ENCODE peak calls at places on chromosomes 16 and 17, in ten cellular contexts. D, C, Z, X, G, Q, V, U, I and L are unnamed samples.

GRCh38 chr16:785563-786535 is 2.3 kb downstream of the RPUSD1 start:
- DNase-seq in D (peak), C (peak), Z (peak), X (peak), G (peak), Q (peak), V (peak), U (no peak), I (peak), L (peak)

GRCh38 chr16:22098538-22099255 is 6.4 kb downstream of the VWA3A start:
- DNase-seq in D (no peak), C (no peak), Z (no peak), X (no peak), G (no peak), Q (peak), V (no peak), U (no peak), I (no peak), L (no peak)

GRCh38 chr16:51474414-51475091 is 323.5 kb upstream of the SALL1 start:
- DNase-seq in D (no peak), C (no peak), Z (no peak), X (no peak), G (no peak), Q (no peak), V (no peak), U (no peak), I (no peak), L (no peak)

GRCh38 chr17:77845541-77846225 is 112.8 kb upstream of the TNRC6C start:
- DNase-seq in D (no peak), C (no peak), Z (no peak), X (peak), G (no peak), Q (no peak), V (no peak), U (no peak), I (no peak), L (no peak)

GRCh38 chr17:82236142-82236971 is 7.5 kb downstream of the SLC16A3 start:
- DNase-seq in D (peak), C (peak), Z (no peak), X (peak), G (peak), Q (peak), V (peak), U (no peak), I (peak), L (peak)

GRCh38 chr17:64499805-64500486 is 3.1 kb upstream of the POLG2 start:
- DNase-seq in D (no peak), C (no peak), Z (no peak), X (no peak), G (no peak), Q (peak), V (no peak), U (no peak), I (no peak), L (no peak)

GRCh38 chr17:1563786-1564613 is 1.4 kb upstream of the PITPNA start:
- DNase-seq in D (no peak), C (no peak), Z (no peak), X (no peak), G (no peak), Q (no peak), V (no peak), U (no peak), I (no peak), L (no peak)

GRCh38 chr17:14833201-14833773 is 431.8 kb downstream of the PMP22 start:
- DNase-seq in D (no peak), C (no peak), Z (no peak), X (no peak), G (no peak), Q (peak), V (no peak), U (peak), I (no peak), L (no peak)

GRCh38 chr17:8173056-8173870 is 2.9 kb downstream of the TMEM107 start:
- DNase-seq in D (no peak), C (peak), Z (peak), X (peak), G (peak), Q (peak), V (peak), U (peak), I (peak), L (peak)

GRCh38 chr17:81097134-81097942 is 62.4 kb downstream of the BAIAP2 start:
- DNase-seq in D (peak), C (peak), Z (peak), X (peak), G (peak), Q (peak), V (peak), U (peak), I (peak), L (peak)

GRCh38 chr16:11729787-11730186 is 12.9 kb downstream of the TXNDC11 start:
- DNase-seq in D (no peak), C (no peak), Z (no peak), X (no peak), G (no peak), Q (no peak), V (no peak), U (no peak), I (no peak), L (no peak)

GRCh38 chr16:380837-381787 is 666 bp downstream of the PGAP6 start:
- DNase-seq in D (peak), C (no peak), Z (peak), X (no peak), G (peak), Q (peak), V (peak), U (no peak), I (no peak), L (no peak)

GRCh38 chr16:3640207-3640606 is 14.3 kb upstream of the DNASE1 start:
- DNase-seq in D (no peak), C (peak), Z (no peak), X (no peak), G (no peak), Q (no peak), V (no peak), U (no peak), I (no peak), L (no peak)

GRCh38 chr16:53893731-53894435 is 189.9 kb downstream of the FTO start:
- DNase-seq in D (no peak), C (no peak), Z (peak), X (no peak), G (peak), Q (peak), V (peak), U (peak), I (no peak), L (no peak)

GRCh38 chr17:34090593-34090992 is 164.5 kb upstream of the CCL2 start:
- DNase-seq in D (no peak), C (no peak), Z (no peak), X (no peak), G (no peak), Q (no peak), V (no peak), U (no peak), I (no peak), L (no peak)

DNA sequence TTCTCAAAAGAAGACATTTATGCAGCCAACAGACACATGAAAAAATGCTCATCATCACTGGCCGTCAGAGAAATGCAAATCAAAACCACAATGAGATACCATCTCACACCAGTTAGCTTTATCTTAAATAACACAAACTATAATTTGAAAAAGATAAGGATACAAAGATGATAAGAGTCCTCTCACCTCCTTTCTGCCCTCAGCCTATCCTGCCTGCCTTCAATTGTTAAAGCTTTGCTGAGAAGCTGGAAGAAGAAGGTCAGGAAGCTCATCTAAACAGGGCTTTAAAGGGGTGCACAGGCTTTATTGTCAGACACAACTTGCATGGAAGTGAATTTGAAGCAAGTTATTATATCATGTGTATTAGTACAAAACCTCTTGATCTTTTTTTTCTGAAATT is 676.3 kb upstream of the GOT2 start:
- DNase-seq in D (no peak), C (no peak), Z (no peak), X (no peak), G (no peak), Q (no peak), V (no peak), U (no peak), I (no peak), L (no peak)
- H3K27ac ChIP-seq in D (no peak), C (no peak), Z (no peak), X (no peak), G (no peak), Q (no peak), V (no peak), U (no peak), I (no peak), L (no peak)

DNA sequence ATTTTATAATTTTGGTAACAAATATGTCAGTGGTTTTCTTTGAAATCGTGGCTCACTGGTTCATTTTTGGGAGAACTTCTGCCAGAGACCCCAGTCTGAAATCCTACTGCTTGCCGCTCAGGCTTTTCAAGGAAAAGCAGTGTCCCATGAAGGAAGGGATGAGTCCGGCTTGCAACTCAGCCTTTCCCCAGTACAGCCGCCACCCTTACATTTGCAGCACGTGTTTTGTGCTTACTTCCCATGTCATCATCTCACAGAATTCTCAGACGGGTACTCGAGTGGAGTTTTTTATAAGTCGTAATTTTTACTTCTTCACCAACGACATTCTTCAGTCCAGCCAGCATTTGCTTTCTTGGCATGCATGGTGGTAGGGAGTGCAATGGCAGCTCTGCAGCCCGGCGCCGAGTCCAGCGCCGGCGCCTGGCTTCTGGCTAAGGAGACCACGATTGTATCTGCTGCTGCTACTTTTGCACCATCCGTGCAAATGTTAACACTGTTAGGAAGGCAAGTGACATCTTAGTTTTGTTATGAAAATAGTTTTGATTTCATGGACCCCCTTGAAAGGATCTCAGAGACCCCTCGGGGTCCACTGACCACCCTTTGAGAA is 111.0 kb downstream of the AMFR start:
- DNase-seq in D (no peak), C (no peak), Z (no peak), X (no peak), G (no peak), Q (no peak), V (no peak), U (no peak), I (no peak), L (no peak)
- H3K27ac ChIP-seq in D (no peak), C (no peak), Z (no peak), X (no peak), G (no peak), Q (no peak), V (no peak), U (no peak), I (no peak), L (peak)

GRCh38 chr16:84821179-84821578 is 1.4 kb downstream of the CRISPLD2 start:
- DNase-seq in D (no peak), C (no peak), Z (no peak), X (no peak), G (no peak), Q (no peak), V (no peak), U (no peak), I (peak), L (no peak)
- H3K27ac ChIP-seq in D (peak), C (peak), Z (peak), X (peak), G (no peak), Q (no peak), V (no peak), U (no peak), I (peak), L (no peak)

GRCh38 chr17:332023-332422 is 20.6 kb downstream of the RPH3AL start:
- DNase-seq in D (no peak), C (no peak), Z (no peak), X (no peak), G (peak), Q (no peak), V (peak), U (no peak), I (peak), L (peak)

GRCh38 chr17:332558-333322 is 19.9 kb downstream of the RPH3AL start:
- DNase-seq in D (peak), C (no peak), Z (peak), X (no peak), G (peak), Q (peak), V (peak), U (no peak), I (peak), L (no peak)

GRCh38 chr17:334974-335481 is 17.6 kb downstream of the RPH3AL start:
- DNase-seq in D (no peak), C (no peak), Z (no peak), X (no peak), G (peak), Q (no peak), V (no peak), U (no peak), I (peak), L (peak)

GRCh38 chr17:335691-336090 is 16.9 kb downstream of the RPH3AL start:
- DNase-seq in D (no peak), C (peak), Z (no peak), X (no peak), G (peak), Q (no peak), V (no peak), U (no peak), I (peak), L (no peak)

DNA sequence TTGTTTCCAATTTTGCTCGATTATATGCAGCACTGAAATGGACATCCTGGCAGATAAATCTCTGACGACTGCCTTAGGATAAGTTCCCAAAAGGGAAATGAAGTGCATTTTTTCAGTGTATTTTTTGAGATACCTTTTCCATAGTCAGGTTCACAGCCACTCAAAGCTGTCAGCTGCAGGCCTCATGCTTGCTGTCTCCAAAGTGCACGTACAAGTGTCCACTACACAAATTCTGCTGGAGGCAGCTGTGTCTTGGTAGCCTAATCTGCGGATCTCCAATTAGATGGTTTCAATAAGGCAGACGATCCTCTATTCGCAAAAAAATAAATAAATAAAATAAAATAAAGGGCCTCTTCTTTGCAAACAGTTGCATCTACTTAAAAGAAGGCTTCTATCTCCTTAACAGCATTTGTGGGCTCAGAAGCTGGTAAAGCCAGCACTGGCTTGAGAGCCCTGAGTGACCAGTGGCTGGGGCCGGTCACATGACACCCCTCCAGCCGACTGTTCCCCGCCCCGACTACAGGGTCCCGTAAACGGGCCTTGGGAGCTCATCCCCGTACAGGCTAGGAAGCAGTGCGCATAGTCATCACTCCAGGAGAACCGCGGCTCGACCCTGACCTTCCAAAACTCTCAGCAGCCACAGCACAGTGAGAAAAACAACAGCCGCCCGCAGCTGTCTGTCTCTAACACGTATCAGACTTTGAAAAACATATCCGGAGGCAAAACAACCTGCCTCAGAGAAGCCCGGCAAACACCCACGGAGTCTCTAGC is 18.8 kb downstream of the RPH3AL start:
- DNase-seq in D (peak), C (peak), Z (peak), X (peak), G (peak), Q (peak), V (peak), U (peak), I (peak), L (peak)
- H3K27ac ChIP-seq in D (peak), C (peak), Z (peak), X (peak), G (peak), Q (peak), V (peak), U (no peak), I (peak), L (peak)

GRCh38 chr16:79164378-79164720 is 436.2 kb downstream of the MAF start:
- DNase-seq in D (no peak), C (no peak), Z (no peak), X (no peak), G (no peak), Q (no peak), V (no peak), U (no peak), I (no peak), L (no peak)
- H3K27ac ChIP-seq in D (peak), C (peak), Z (peak), X (no peak), G (no peak), Q (no peak), V (no peak), U (no peak), I (peak), L (peak)

GRCh38 chr17:6574689-6575595 is 18.6 kb upstream of the PITPNM3 start:
- DNase-seq in D (peak), C (peak), Z (peak), X (peak), G (no peak), Q (peak), V (no peak), U (peak), I (no peak), L (no peak)

GRCh38 chr17:6572997-6573396 is 16.6 kb upstream of the PITPNM3 start:
- DNase-seq in D (no peak), C (no peak), Z (no peak), X (no peak), G (no peak), Q (no peak), V (no peak), U (no peak), I (no peak), L (no peak)

GRCh38 chr17:6576038-6576437 is 19.7 kb upstream of the PITPNM3 start:
- DNase-seq in D (no peak), C (no peak), Z (no peak), X (no peak), G (no peak), Q (no peak), V (no peak), U (no peak), I (no peak), L (no peak)

GRCh38 chr17:6575596-6575988 is 19.2 kb upstream of the PITPNM3 start:
- DNase-seq in D (no peak), C (no peak), Z (no peak), X (no peak), G (no peak), Q (no peak), V (no peak), U (no peak), I (no peak), L (no peak)

GRCh38 chr17:6573982-6574688 is 17.8 kb upstream of the PITPNM3 start:
- DNase-seq in D (no peak), C (no peak), Z (no peak), X (no peak), G (no peak), Q (no peak), V (no peak), U (no peak), I (no peak), L (no peak)
- H3K27ac ChIP-seq in D (no peak), C (no peak), Z (no peak), X (no peak), G (no peak), Q (no peak), V (no peak), U (no peak), I (no peak), L (no peak)